ENCODE peak calls at places on chromosomes 16 and 17, in seven cellular contexts. C is BJ; F is ovary; R is OCI-LY7; S is PC-3; M is CD8-positive, alpha-beta T cell; N is tibial nerve. A is an unnamed sample.

GRCh38 chr17:82372591-82373452 is 1.3 kb downstream of the UTS2R start:
- DNase-seq in S (no peak), F (no peak), C (no peak), R (no peak), M (no peak), N (no peak), A (no peak)

GRCh38 chr16:70746708-70747424 is 54.1 kb downstream of the VAC14 start:
- DNase-seq in R (peak; percentile 10), C (peak; percentile 75), N (peak; percentile 68), S (peak; percentile 94), M (peak; percentile 22), F (peak; percentile 67), A (no peak)

GRCh38 chr16:67516296-67517177 is 12.1 kb upstream of the RIPOR1 start:
- DNase-seq in C (peak; percentile 26), N (no peak), F (no peak), M (no peak), S (peak; percentile 55), R (no peak), A (no peak)

GRCh38 chr16:5064915-5065314 is 841 bp downstream of the C16orf89 start:
- DNase-seq in F (no peak), S (no peak), C (no peak), M (no peak), N (no peak), R (no peak), A (no peak)

GRCh38 chr17:17987901-17988300 is 15.2 kb downstream of the DRC3 start:
- DNase-seq in C (no peak), F (no peak), R (no peak), S (no peak), N (no peak), M (no peak), A (no peak)

GRCh38 chr16:22355487-22355908 is 18.9 kb downstream of the CDR2 start:
- DNase-seq in R (no peak), N (no peak), M (no peak), F (no peak), C (no peak), S (no peak), A (no peak)

GRCh38 chr16:8996891-8997290 is 33.2 kb upstream of the USP7 start:
- DNase-seq in M (no peak), F (no peak), C (no peak), R (no peak), S (no peak), N (no peak), A (no peak)

GRCh38 chr16:68265078-68265925 is 976 bp downstream of the SLC7A6 start:
- DNase-seq in F (no peak), S (peak; percentile 80), R (peak; percentile 54), M (peak; percentile 51), C (peak; percentile 56), N (peak; percentile 73), A (no peak)

GRCh38 chr16:30063893-30064745 is 1.4 kb upstream of the ALDOA start:
- DNase-seq in N (peak; percentile 79), M (peak; percentile 77), S (peak; percentile 47), C (no peak), F (peak; percentile 79), R (peak; percentile 87), A (peak; percentile 55)

GRCh38 chr17:47239663-47240374 is 13.8 kb upstream of the ITGB3 start:
- DNase-seq in C (peak; percentile 85), S (peak; percentile 100), R (peak; percentile 43), M (no peak), N (peak; percentile 89), F (no peak), A (no peak)

GRCh38 chr16:19926449-19927390 is 42.1 kb upstream of the GPRC5B start:
- DNase-seq in R (no peak), F (no peak), S (peak; percentile 29), M (no peak), C (peak; percentile 9), N (no peak), A (peak; percentile 17)

GRCh38 chr16:13557476-13557875 is 362.5 kb upstream of the ERCC4 start:
- DNase-seq in F (no peak), S (no peak), C (no peak), R (no peak), N (no peak), M (no peak), A (no peak)

GRCh38 chr17:66304304-66305174 is 2.1 kb downstream of the PRKCA start:
- DNase-seq in C (no peak), S (peak; percentile 59), F (no peak), M (no peak), N (no peak), R (no peak), A (no peak)

GRCh38 chr16:49743206-49743470 is 112.8 kb downstream of the ZNF423 start:
- DNase-seq in R (no peak), C (no peak), N (no peak), S (no peak), M (no peak), F (no peak), A (no peak)

GRCh38 chr17:15288859-15289258 is 23.7 kb upstream of the PMP22 start:
- DNase-seq in C (no peak), F (no peak), R (no peak), N (no peak), M (no peak), S (no peak), A (no peak)

GRCh38 chr17:79549111-79549915 is 61.5 kb downstream of the RBFOX3 start:
- DNase-seq in C (no peak), N (no peak), M (no peak), F (no peak), S (no peak), R (no peak), A (no peak)

GRCh38 chr17:80695979-80696378 is 151.3 kb downstream of the RPTOR start:
- DNase-seq in C (no peak), F (no peak), R (no peak), N (no peak), M (no peak), S (no peak), A (no peak)

GRCh38 chr16:85051710-85052082 is 24.1 kb downstream of the KIAA0513 start:
- DNase-seq in M (no peak), R (no peak), C (no peak), N (no peak), S (no peak), F (no peak), A (no peak)

GRCh38 chr17:38660097-38661026 is 14.4 kb downstream of the EPOP start:
- DNase-seq in C (no peak), R (no peak), M (no peak), N (no peak), S (peak; percentile 6), F (no peak), A (no peak)

GRCh38 chr17:82952019-82952418 is 112.2 kb upstream of the ZNF750 start:
- DNase-seq in R (no peak), M (no peak), F (no peak), S (no peak), C (no peak), N (no peak), A (no peak)

GRCh38 chr16:3234543-3235541 is at the start of gene ZNF200:
- DNase-seq in C (peak; percentile 62), R (peak; percentile 96), N (peak; percentile 92), S (peak; percentile 90), F (peak; percentile 95), M (peak; percentile 95), A (peak; percentile 90)

DNA sequence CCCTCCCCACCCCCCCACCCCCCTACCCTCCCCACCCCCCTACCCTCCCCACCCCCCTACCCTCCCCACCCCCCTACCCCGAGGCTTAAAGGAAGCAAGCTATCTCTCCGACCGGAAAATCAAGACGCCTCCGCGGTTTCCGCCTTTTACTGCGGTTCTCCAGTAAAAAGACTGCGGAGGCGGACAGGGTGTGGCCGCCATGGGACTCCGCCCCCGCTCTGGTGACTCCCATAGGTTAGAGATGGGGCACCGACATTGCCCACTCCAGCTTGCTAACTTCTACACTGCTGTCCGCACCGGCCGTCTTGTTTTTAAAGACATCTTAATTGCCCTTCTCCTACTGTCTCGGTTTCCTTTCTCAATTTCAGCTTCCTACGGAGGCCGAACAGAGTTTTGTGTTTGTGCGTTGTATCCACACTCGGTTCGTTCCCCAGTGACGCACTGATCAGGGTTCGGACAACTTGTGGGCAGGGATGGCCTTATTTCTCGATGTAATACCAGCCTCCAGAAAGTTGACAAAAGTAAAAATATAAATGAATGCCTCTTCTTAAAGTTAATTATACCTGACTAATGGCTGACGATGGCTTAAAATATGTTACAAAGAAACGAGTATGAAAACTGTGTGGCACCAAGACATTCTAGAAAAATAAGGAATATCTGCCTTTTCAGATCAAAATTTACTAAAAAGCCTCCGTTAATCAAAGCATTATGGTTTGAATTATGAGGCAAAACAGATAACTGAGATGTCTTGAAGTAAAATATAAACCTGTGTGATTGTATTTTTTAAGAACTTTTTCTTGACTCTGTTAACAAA is 1.1 kb upstream of the ZNF200 start:
- DNase-seq in N (no peak), M (peak; percentile 31), F (peak; percentile 38), R (no peak), C (no peak), S (peak; percentile 19), A (no peak)
- TF ChIP-seq CTCF in N (no peak), M (no peak), F (no peak), R (no peak), C (no peak), S (no peak), A (no peak)

GRCh38 chr16:1300664-1301476 is 8.6 kb upstream of the UBE2I start:
- DNase-seq in N (no peak), M (peak; percentile 75), C (no peak), S (peak; percentile 61), R (peak; percentile 69), F (peak; percentile 54), A (peak; percentile 88)
- TF ChIP-seq CTCF in N (peak; percentile 77), M (peak; percentile 91), C (peak; percentile 97), S (peak; percentile 72), R (peak; percentile 82), F (peak; percentile 50), A (peak; percentile 84)

DNA sequence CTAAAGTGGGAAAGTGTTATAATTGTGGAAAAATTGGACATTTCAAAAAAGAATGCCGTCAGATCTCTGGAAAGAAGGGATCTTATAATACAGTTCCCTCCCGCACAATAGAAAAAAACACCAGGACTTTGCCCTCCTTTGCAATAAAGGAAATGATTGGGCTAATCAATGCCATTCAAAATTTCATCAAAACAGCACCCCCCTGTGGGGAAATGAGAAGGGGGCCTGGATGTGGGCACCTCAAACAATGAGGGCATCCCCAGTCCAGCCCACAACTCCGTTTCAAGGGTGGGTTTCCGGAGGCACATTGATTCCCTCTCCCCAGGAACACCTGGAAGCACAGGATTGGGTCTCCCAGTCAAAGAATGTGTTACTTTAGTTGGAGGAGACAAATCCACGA is 26.1 kb downstream of the CD300LG start:
- DNase-seq in S (no peak), C (no peak), F (no peak), R (no peak), M (no peak), N (no peak), A (no peak)
- TF ChIP-seq CTCF in S (peak; percentile 26), C (peak; percentile 7), F (no peak), R (peak; percentile 56), M (no peak), N (no peak), A (no peak)

DNA sequence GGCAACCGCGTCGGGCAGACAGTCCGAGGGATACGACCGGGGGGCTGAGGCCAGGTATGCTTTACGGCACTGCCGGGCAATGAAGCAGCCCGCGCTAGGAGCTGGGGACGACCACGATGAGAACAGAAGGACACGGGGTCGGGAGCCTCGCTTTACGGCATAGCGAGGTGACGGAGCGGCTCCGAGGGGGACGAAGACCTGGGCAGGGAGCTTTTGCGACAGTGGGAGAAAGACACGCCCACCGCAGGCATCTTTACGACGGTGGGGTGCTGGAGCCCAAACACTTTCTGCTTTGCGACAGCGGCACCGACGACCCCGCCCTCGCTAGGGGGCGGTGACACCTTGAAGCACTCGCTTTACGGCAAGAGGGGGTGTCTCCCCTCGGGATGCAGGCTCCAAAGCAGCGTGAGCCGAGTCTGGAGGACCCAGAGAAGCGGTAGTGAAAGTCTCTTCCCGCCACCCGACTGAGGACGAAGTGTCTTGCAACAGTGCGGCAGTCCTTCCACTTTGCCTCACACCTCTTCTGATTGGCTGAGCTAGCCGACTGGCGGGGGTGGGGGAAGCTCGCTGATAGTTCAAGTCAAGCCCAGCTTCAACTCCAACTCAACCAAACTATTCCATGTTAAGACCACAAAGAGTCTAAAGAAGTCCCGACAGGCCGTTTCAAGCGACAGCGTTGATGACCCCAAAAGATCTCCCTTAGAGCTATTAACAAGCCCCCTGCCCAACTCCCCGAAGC is 394 bp upstream of the NEURL4 start:
- DNase-seq in M (peak; percentile 96), S (peak; percentile 95), F (peak; percentile 99), R (peak; percentile 100), N (peak; percentile 97), C (peak; percentile 95), A (peak; percentile 96)
- TF ChIP-seq CTCF in M (no peak), S (no peak), F (no peak), R (no peak), N (no peak), C (no peak), A (peak; percentile 27)